ENCODE peak calls at places on chromosomes 5 and 9, in eight cellular contexts. C, R, A, Z, O, P, U and G are unnamed samples. For H3K36me3 and H3K4me1, the result is how much of the 10 kb centered on the place peaks cover.

GRCh38 chr5:107251151-107251550 is 419.6 kb downstream of the EFNA5 start:
- DNase-seq in C (no peak), R (no peak), A (no peak), Z (no peak), O (no peak), P (no peak), U (no peak), G (no peak)

GRCh38 chr5:77425420-77425819 is 66.7 kb downstream of the WDR41 start:
- DNase-seq in C (no peak), R (no peak), A (no peak), Z (no peak), O (no peak), P (no peak), U (no peak), G (no peak)

GRCh38 chr5:126811515-126812198 is 34.7 kb downstream of the LMNB1 start:
- DNase-seq in C (no peak), R (no peak), A (peak), Z (no peak), O (no peak), P (no peak), U (no peak), G (no peak)

GRCh38 chr9:4225291-4226119 is 74.4 kb downstream of the GLIS3 start:
- DNase-seq in C (no peak), R (no peak), A (peak), Z (no peak), O (peak), P (no peak), U (no peak), G (no peak)

GRCh38 chr5:35778259-35778769 is 78.4 kb upstream of the IL7R start:
- DNase-seq in C (no peak), R (no peak), A (no peak), Z (no peak), O (no peak), P (no peak), U (no peak), G (no peak)

GRCh38 chr5:132487841-132488555 is 2.6 kb downstream of the IRF1 start:
- DNase-seq in C (peak), R (peak), A (no peak), Z (no peak), O (no peak), P (peak), U (no peak), G (peak)

GRCh38 chr5:5371005-5371404 is 51.5 kb upstream of the ICE1 start:
- DNase-seq in C (no peak), R (no peak), A (no peak), Z (no peak), O (no peak), P (no peak), U (no peak), G (no peak)

GRCh38 chr5:179795863-179796833 is 2.4 kb downstream of the LTC4S start:
- DNase-seq in C (peak), R (peak), A (peak), Z (peak), O (no peak), P (peak), U (peak), G (peak)

GRCh38 chr5:56575821-56576220 is 239.5 kb upstream of the MAP3K1 start:
- DNase-seq in C (no peak), R (no peak), A (peak), Z (no peak), O (no peak), P (no peak), U (no peak), G (no peak)

GRCh38 chr5:132594170-132594569 is 37.4 kb downstream of the RAD50 start:
- DNase-seq in C (no peak), R (no peak), A (no peak), Z (no peak), O (no peak), P (no peak), U (no peak), G (no peak)

GRCh38 chr9:4167728-4168127 is 132.1 kb downstream of the GLIS3 start:
- DNase-seq in C (no peak), R (no peak), A (no peak), Z (no peak), O (no peak), P (no peak), U (no peak), G (no peak)

GRCh38 chr5:139335811-139336210 is 5.8 kb upstream of the PAIP2 start:
- DNase-seq in C (no peak), R (no peak), A (no peak), Z (no peak), O (no peak), P (no peak), U (no peak), G (no peak)

GRCh38 chr9:122127396-122127798 is 32.2 kb downstream of the NDUFA8 start:
- DNase-seq in C (no peak), R (no peak), A (no peak), Z (no peak), O (no peak), P (no peak), U (no peak), G (no peak)

GRCh38 chr5:172319708-172320441 is 36.3 kb upstream of the UBTD2 start:
- DNase-seq in C (no peak), R (no peak), A (no peak), Z (peak), O (no peak), P (no peak), U (no peak), G (no peak)

GRCh38 chr9:97802276-97802675 is 50.8 kb upstream of the FOXE1 start:
- DNase-seq in C (no peak), R (no peak), A (peak), Z (no peak), O (peak), P (no peak), U (no peak), G (no peak)

GRCh38 chr5:117657591-117657990 is 1083.0 kb upstream of the SEMA6A start:
- DNase-seq in C (no peak), R (no peak), A (no peak), Z (no peak), O (no peak), P (no peak), U (no peak), G (no peak)

GRCh38 chr9:98821831-98822230 is 14.4 kb downstream of the GALNT12 start:
- DNase-seq in C (no peak), R (no peak), A (no peak), Z (no peak), O (no peak), P (no peak), U (no peak), G (no peak)

GRCh38 chr5:149969181-149969950 is 8.8 kb downstream of the SLC26A2 start:
- DNase-seq in C (no peak), R (no peak), A (no peak), Z (no peak), O (no peak), P (no peak), U (no peak), G (no peak)

GRCh38 chr5:150159741-150160179 is 4.1 kb upstream of the PDGFRB start:
- DNase-seq in C (peak), R (no peak), A (peak), Z (peak), O (no peak), P (no peak), U (peak), G (no peak)

GRCh38 chr5:42597318-42597937 is 159.2 kb upstream of the CCDC152 start:
- DNase-seq in C (no peak), R (no peak), A (no peak), Z (no peak), O (no peak), P (no peak), U (no peak), G (no peak)

GRCh38 chr9:93136011-93136440 is 2.0 kb upstream of the NINJ1 start:
- DNase-seq in C (no peak), R (peak), A (peak), Z (no peak), O (no peak), P (no peak), U (peak), G (no peak)

GRCh38 chr5:14928661-14929060 is 57.1 kb upstream of the ANKH start:
- DNase-seq in C (no peak), R (no peak), A (peak), Z (no peak), O (no peak), P (no peak), U (no peak), G (no peak)

GRCh38 chr9:96565684-96566360 is 53.8 kb downstream of the CDC14B start:
- DNase-seq in C (no peak), R (no peak), A (peak), Z (no peak), O (no peak), P (peak), U (no peak), G (no peak)

GRCh38 chr9:132319421-132320110 is 35.2 kb downstream of the SETX start:
- DNase-seq in C (no peak), R (no peak), A (no peak), Z (no peak), O (no peak), P (no peak), U (no peak), G (no peak)
- TF ChIP-seq POLR2A in C (no peak), R (no peak), A (no peak), Z (no peak), O (no peak), P (no peak), U (no peak), G (no peak)

DNA sequence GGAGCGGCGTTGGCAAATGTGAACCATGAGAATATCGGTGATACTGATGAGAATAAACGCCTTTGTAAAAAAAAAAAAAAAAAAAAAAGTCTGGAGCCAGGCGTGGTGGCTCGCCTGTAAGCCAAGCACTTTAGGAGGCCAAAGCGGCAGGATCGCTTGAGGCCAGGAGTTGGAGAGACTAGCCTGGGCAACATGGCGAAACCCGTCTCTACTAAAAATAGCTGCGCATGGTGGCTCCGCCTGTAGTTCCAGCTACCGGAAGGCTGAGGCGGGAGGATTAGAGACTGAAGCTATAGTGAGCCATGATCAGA is 425 bp upstream of the NFX1 start:
- DNase-seq in C (no peak), R (no peak), A (no peak), Z (no peak), O (no peak), P (no peak), U (no peak), G (no peak)
- H3K36me3 ChIP-seq in C (under half), R (under half), A (under half), Z (under half), O (under half), P (under half), U (under half), G (under half)

DNA sequence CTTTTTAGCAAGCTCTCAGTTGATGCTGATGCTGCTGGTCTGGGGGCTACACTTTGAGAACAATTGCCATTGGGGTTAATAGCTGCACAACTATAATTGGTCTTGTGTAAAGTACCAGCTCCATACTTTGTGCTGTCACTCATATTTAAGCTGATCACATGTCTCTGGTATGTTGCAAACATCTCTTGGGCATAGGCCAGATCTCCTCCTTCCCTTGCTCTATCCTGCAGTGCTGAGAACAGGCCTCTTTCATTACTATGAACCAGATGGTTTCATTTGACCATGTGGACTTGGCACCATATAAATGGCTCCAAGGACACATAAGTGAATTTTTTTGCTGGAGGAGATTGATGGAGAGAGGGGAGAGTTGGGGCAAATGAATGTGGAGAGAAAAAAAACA is 48.4 kb downstream of the DMRT2 start:
- DNase-seq in C (no peak), R (no peak), A (no peak), Z (no peak), O (no peak), P (no peak), U (no peak), G (no peak)
- H3K4me1 ChIP-seq in C (under half), R (under half), A (under half), Z (under half), O (under half), P (under half), U (under half), G (under half)

GRCh38 chr9:129495422-129496186 is 125.3 kb downstream of the C9orf50 start:
- DNase-seq in C (peak), R (peak), A (peak), Z (peak), O (peak), P (peak), U (peak), G (peak)
- TF ChIP-seq POLR2A in C (peak), R (no peak), A (no peak), Z (peak), O (no peak), P (no peak), U (no peak), G (peak)